ENCODE peak calls at places on chromosomes 16 and 17, in nine cellular contexts. F, X, Y, Z, S, O, P, U and W are unnamed samples.

GRCh38 chr16:57698812-57699405 is 4.3 kb downstream of the DRC7 start:
- DNase-seq in F (no peak), X (no peak), Y (no peak), Z (no peak), S (no peak), O (no peak), P (no peak), U (no peak), W (no peak)

GRCh38 chr16:11308493-11309283 is 27.6 kb upstream of the PRM1 start:
- DNase-seq in F (no peak), X (no peak), Y (no peak), Z (no peak), S (no peak), O (no peak), P (no peak), U (no peak), W (no peak)

GRCh38 chr16:30186782-30187555 is 3.6 kb downstream of the CORO1A start:
- DNase-seq in F (peak; percentile 76), X (no peak), Y (peak; percentile 40), Z (no peak), S (peak; percentile 81), O (no peak), P (peak; percentile 88), U (peak; percentile 89), W (peak; percentile 82)

GRCh38 chr17:29593546-29594440 is 861 bp downstream of the ANKRD13B start:
- DNase-seq in F (no peak), X (peak; percentile 28), Y (no peak), Z (no peak), S (peak; percentile 31), O (peak; percentile 35), P (peak; percentile 24), U (no peak), W (peak; percentile 65)

GRCh38 chr17:31508310-31509094 is 117.0 kb downstream of the RAB11FIP4 start:
- DNase-seq in F (peak; percentile 88), X (no peak), Y (peak; percentile 31), Z (no peak), S (no peak), O (no peak), P (peak; percentile 81), U (peak; percentile 45), W (no peak)

GRCh38 chr17:78709119-78709681 is 72.9 kb downstream of the CYTH1 start:
- DNase-seq in F (no peak), X (no peak), Y (no peak), Z (no peak), S (no peak), O (no peak), P (no peak), U (no peak), W (no peak)

GRCh38 chr17:42266918-42267766 is 9.0 kb downstream of the STAT5B start:
- DNase-seq in F (peak; percentile 83), X (no peak), Y (peak; percentile 79), Z (no peak), S (no peak), O (peak; percentile 62), P (peak; percentile 62), U (no peak), W (no peak)

GRCh38 chr16:75559564-75560372 is 3.7 kb upstream of the TMEM231 start:
- DNase-seq in F (no peak), X (no peak), Y (no peak), Z (peak; percentile 17), S (no peak), O (no peak), P (no peak), U (no peak), W (no peak)

GRCh38 chr16:10343124-10343760 is 42.6 kb upstream of the ATF7IP2 start:
- DNase-seq in F (no peak), X (no peak), Y (no peak), Z (no peak), S (no peak), O (no peak), P (no peak), U (no peak), W (no peak)

GRCh38 chr16:50440531-50440930 is 71.7 kb upstream of the BRD7 start:
- DNase-seq in F (no peak), X (no peak), Y (no peak), Z (no peak), S (no peak), O (no peak), P (no peak), U (no peak), W (no peak)

GRCh38 chr16:814974-815373 is 14.4 kb upstream of the GNG13 start:
- DNase-seq in F (no peak), X (no peak), Y (no peak), Z (peak; percentile 1), S (no peak), O (peak; percentile 45), P (no peak), U (no peak), W (no peak)

GRCh38 chr16:78444-79145 is 570 bp downstream of the MPG start:
- DNase-seq in F (no peak), X (peak; percentile 24), Y (peak; percentile 43), Z (no peak), S (peak; percentile 68), O (peak; percentile 26), P (no peak), U (peak; percentile 80), W (no peak)

GRCh38 chr17:81512984-81513668 is 527 bp upstream of the ACTG1 start:
- DNase-seq in F (peak; percentile 55), X (peak; percentile 54), Y (peak; percentile 76), Z (no peak), S (peak; percentile 67), O (no peak), P (peak; percentile 48), U (peak; percentile 84), W (peak; percentile 84)

GRCh38 chr16:106623-107324 is 28.7 kb downstream of the MPG start:
- DNase-seq in F (peak; percentile 38), X (peak; percentile 63), Y (peak; percentile 71), Z (peak; percentile 84), S (peak; percentile 56), O (peak; percentile 81), P (peak; percentile 54), U (no peak), W (no peak)

GRCh38 chr16:23514381-23515152 is 4.3 kb upstream of the GGA2 start:
- DNase-seq in F (peak; percentile 65), X (no peak), Y (no peak), Z (no peak), S (no peak), O (no peak), P (no peak), U (no peak), W (no peak)

GRCh38 chr17:29042679-29043538 is at the start of gene PIPOX:
- DNase-seq in F (no peak), X (no peak), Y (no peak), Z (peak; percentile 37), S (no peak), O (peak; percentile 78), P (no peak), U (no peak), W (peak; percentile 67)

GRCh38 chr17:11935734-11936406 is 61.4 kb downstream of the ZNF18 start:
- DNase-seq in F (no peak), X (peak; percentile 40), Y (no peak), Z (peak; percentile 8), S (peak; percentile 57), O (peak; percentile 23), P (no peak), U (no peak), W (peak; percentile 71)

GRCh38 chr17:58521680-58522079 is 7.2 kb upstream of the MTMR4 start:
- DNase-seq in F (no peak), X (no peak), Y (no peak), Z (no peak), S (no peak), O (no peak), P (no peak), U (no peak), W (no peak)

GRCh38 chr17:72125742-72126141 is 4.9 kb downstream of the SOX9 start:
- DNase-seq in F (no peak), X (no peak), Y (no peak), Z (no peak), S (no peak), O (no peak), P (no peak), U (no peak), W (no peak)

GRCh38 chr16:30834130-30834740 is 47.2 kb upstream of the ZNF629 start:
- DNase-seq in F (no peak), X (no peak), Y (no peak), Z (no peak), S (no peak), O (no peak), P (no peak), U (no peak), W (no peak)

GRCh38 chr16:67847064-67847861 is at the start of gene CENPT:
- DNase-seq in F (no peak), X (peak; percentile 75), Y (no peak), Z (peak; percentile 68), S (peak; percentile 76), O (peak; percentile 62), P (no peak), U (no peak), W (peak; percentile 73)

GRCh38 chr17:2705263-2705662 is 6.3 kb downstream of the CLUH start:
- DNase-seq in F (no peak), X (no peak), Y (no peak), Z (no peak), S (no peak), O (no peak), P (no peak), U (peak; percentile 43), W (no peak)

GRCh38 chr17:49360796-49361128 is 1.3 kb downstream of the ZNF652 start:
- DNase-seq in F (no peak), X (peak; percentile 42), Y (peak; percentile 60), Z (no peak), S (no peak), O (no peak), P (no peak), U (no peak), W (no peak)

GRCh38 chr16:83769397-83770008 is 38.3 kb upstream of the HSBP1 start:
- DNase-seq in F (no peak), X (no peak), Y (no peak), Z (no peak), S (no peak), O (no peak), P (no peak), U (no peak), W (no peak)